ENCODE peak calls at places on chromosomes 16 and 17, in ten cellular contexts. P is HFFc6; X is ascending aorta; L is Right ventricle myocardium superior; I is T-helper 2 cell; Y is AG04450; F is NCI-H2081; J is sigmoid colon; G is activated naive CD4-positive, alpha-beta T cell treated with anti-CD3 and anti-CD28 coated beads for 36 hours; A is GM23338. M is an unnamed sample.
A peak's percentile ranks its signal among the peaks of the same experiment; 100 is the strongest.

GRCh38 chr16:85555549-85556455 is 57.3 kb upstream of the GSE1 start:
- DNase-seq in A (peak; percentile 83), Y (no peak), P (no peak), G (peak; percentile 33), I (no peak), J (no peak), X (no peak), L (peak; percentile 57), F (peak; percentile 73), M (no peak)

GRCh38 chr16:56675685-56676210 is 6.1 kb downstream of the MT1H start:
- DNase-seq in L (no peak), I (peak; percentile 32), G (peak; percentile 73), J (no peak), P (no peak), F (no peak), X (no peak), Y (no peak), A (peak; percentile 78), M (no peak)

GRCh38 chr17:61670691-61671090 is 79.7 kb upstream of the NACA2 start:
- DNase-seq in A (no peak), I (no peak), Y (no peak), J (no peak), G (no peak), P (no peak), F (no peak), L (no peak), X (no peak), M (no peak)

GRCh38 chr16:68091604-68092261 is 6.6 kb downstream of the NFATC3 start:
- DNase-seq in G (no peak), X (no peak), F (peak; percentile 93), J (no peak), L (no peak), A (no peak), I (no peak), Y (no peak), P (peak; percentile 52), M (no peak)

GRCh38 chr17:49183341-49183740 is 27.0 kb downstream of the GNGT2 start:
- DNase-seq in A (no peak), J (no peak), I (no peak), L (no peak), Y (no peak), G (no peak), F (no peak), P (no peak), X (no peak), M (no peak)

GRCh38 chr17:3554440-3554839 is 3.2 kb downstream of the TRPV3 start:
- DNase-seq in I (no peak), Y (no peak), A (no peak), P (no peak), F (no peak), X (no peak), L (peak; percentile 31), J (no peak), G (no peak), M (no peak)

GRCh38 chr17:81983011-81983638 is 5.7 kb downstream of the ASPSCR1 start:
- DNase-seq in F (no peak), Y (no peak), G (no peak), A (no peak), J (no peak), X (no peak), I (no peak), P (no peak), L (no peak), M (no peak)

GRCh38 chr16:77387810-77388209 is 47.0 kb downstream of the ADAMTS18 start:
- DNase-seq in A (peak; percentile 61), L (no peak), G (no peak), P (no peak), I (no peak), F (no peak), X (no peak), Y (no peak), J (no peak), M (no peak)

GRCh38 chr17:31825961-31826691 is 32.9 kb downstream of the COPRS start:
- DNase-seq in A (no peak), I (no peak), F (no peak), P (no peak), X (peak; percentile 31), G (no peak), J (no peak), L (no peak), Y (no peak), M (no peak)

GRCh38 chr16:22813946-22814325 is at the start of gene HS3ST2:
- DNase-seq in L (peak; percentile 52), X (no peak), Y (no peak), F (no peak), A (peak; percentile 90), P (no peak), G (peak; percentile 12), J (peak; percentile 64), I (no peak), M (no peak)

GRCh38 chr16:50198802-50199410 is 45.8 kb downstream of the TENT4B start:
- DNase-seq in A (no peak), L (no peak), G (no peak), Y (no peak), X (no peak), J (no peak), F (peak; percentile 2), P (no peak), I (no peak), M (no peak)

GRCh38 chr17:2054262-2054739 is 602 bp upstream of the HIC1 start:
- DNase-seq in A (peak; percentile 57), J (peak; percentile 81), P (peak; percentile 55), G (peak; percentile 70), L (no peak), I (no peak), X (no peak), F (peak; percentile 27), Y (no peak), M (peak; percentile 93)

GRCh38 chr16:53022374-53022773 is 30.3 kb downstream of the CHD9NB start:
- DNase-seq in A (peak; percentile 87), G (peak; percentile 27), J (no peak), I (no peak), Y (peak; percentile 7), P (peak; percentile 50), L (no peak), F (peak; percentile 50), X (no peak), M (no peak)

GRCh38 chr16:23365602-23366240 is 63.6 kb downstream of the SCNN1B start:
- DNase-seq in L (no peak), Y (no peak), X (no peak), G (peak; percentile 61), F (peak; percentile 61), P (no peak), I (no peak), A (peak; percentile 25), J (no peak), M (no peak)